ENCODE peak calls at places on chromosome 21, in seven cellular contexts. One of them, this sample, is unnamed.

GRCh38 chr21:16192900-16193299 is 463.1 kb downstream of the USP25 start:
- DNase-seq in GM23248: peak; percentile 80
- DNase-seq in hepatocyte: peak; percentile 24
- DNase-seq in GM23338: no peak
- DNase-seq in HCT116: no peak
- DNase-seq in PC-3: peak; percentile 70
- DNase-seq in PC-9: no peak
- DNase-seq in this sample: no peak

GRCh38 chr21:31236528-31236927 is 107.5 kb downstream of the TIAM1 start:
- DNase-seq in GM23338: no peak
- DNase-seq in hepatocyte: no peak
- DNase-seq in PC-3: peak; percentile 33
- DNase-seq in PC-9: no peak
- DNase-seq in HCT116: no peak
- DNase-seq in GM23248: peak; percentile 6
- DNase-seq in this sample: no peak

GRCh38 chr21:23218667-23219066 is 2220.5 kb downstream of the NCAM2 start:
- DNase-seq in PC-9: no peak
- DNase-seq in PC-3: peak; percentile 60
- DNase-seq in HCT116: no peak
- DNase-seq in hepatocyte: no peak
- DNase-seq in GM23248: no peak
- DNase-seq in GM23338: no peak
- DNase-seq in this sample: no peak

GRCh38 chr21:31974454-31974985 is 101.7 kb downstream of the HUNK start:
- DNase-seq in GM23248: no peak
- DNase-seq in HCT116: no peak
- DNase-seq in hepatocyte: no peak
- DNase-seq in GM23338: peak; percentile 36
- DNase-seq in PC-9: no peak
- DNase-seq in PC-3: no peak
- DNase-seq in this sample: no peak

GRCh38 chr21:17794631-17795030 is 24.5 kb downstream of the C21orf91 start:
- DNase-seq in GM23248: no peak
- DNase-seq in PC-9: no peak
- DNase-seq in HCT116: no peak
- DNase-seq in GM23338: no peak
- DNase-seq in hepatocyte: no peak
- DNase-seq in PC-3: no peak
- DNase-seq in this sample: no peak

GRCh38 chr21:17576080-17576835 is 36.4 kb downstream of the BTG3 start:
- DNase-seq in PC-9: no peak
- DNase-seq in PC-3: no peak
- DNase-seq in GM23248: no peak
- DNase-seq in hepatocyte: no peak
- DNase-seq in GM23338: no peak
- DNase-seq in HCT116: no peak
- DNase-seq in this sample: no peak

GRCh38 chr21:42593007-42593814 is 60.2 kb upstream of the PDE9A start:
- DNase-seq in hepatocyte: peak; percentile 87
- DNase-seq in PC-3: peak; percentile 77
- DNase-seq in GM23248: peak; percentile 80
- DNase-seq in PC-9: no peak
- DNase-seq in GM23338: peak; percentile 94
- DNase-seq in HCT116: peak; percentile 42
- DNase-seq in this sample: peak; percentile 66

GRCh38 chr21:35885942-35886541 is 174.3 kb downstream of the SETD4 start:
- DNase-seq in hepatocyte: no peak
- DNase-seq in PC-3: no peak
- DNase-seq in GM23338: peak; percentile 10
- DNase-seq in PC-9: no peak
- DNase-seq in GM23248: no peak
- DNase-seq in HCT116: no peak
- DNase-seq in this sample: no peak

GRCh38 chr21:39788383-39788782 is 43.4 kb downstream of the IGSF5 start:
- DNase-seq in GM23338: peak; percentile 84
- DNase-seq in GM23248: peak; percentile 48
- DNase-seq in HCT116: peak; percentile 66
- DNase-seq in hepatocyte: peak; percentile 92
- DNase-seq in PC-3: peak; percentile 89
- DNase-seq in PC-9: peak; percentile 54
- DNase-seq in this sample: peak; percentile 51

GRCh38 chr21:23936224-23936623 is 1671.1 kb downstream of the MRPL39 start:
- DNase-seq in GM23338: peak; percentile 44
- DNase-seq in PC-9: no peak
- DNase-seq in GM23248: no peak
- DNase-seq in PC-3: peak; percentile 53
- DNase-seq in HCT116: no peak
- DNase-seq in hepatocyte: peak; percentile 5
- DNase-seq in this sample: peak; percentile 27

GRCh38 chr21:43654806-43655489 is 4.3 kb downstream of the HSF2BP start:
- DNase-seq in HCT116: no peak
- DNase-seq in GM23338: no peak
- DNase-seq in PC-9: peak; percentile 80
- DNase-seq in hepatocyte: no peak
- DNase-seq in GM23248: peak; percentile 58
- DNase-seq in PC-3: peak; percentile 84
- DNase-seq in this sample: no peak

GRCh38 chr21:35344582-35344981 is 295.5 kb upstream of the RUNX1 start:
- DNase-seq in HCT116: no peak
- DNase-seq in hepatocyte: no peak
- DNase-seq in PC-3: no peak
- DNase-seq in GM23248: no peak
- DNase-seq in GM23338: no peak
- DNase-seq in PC-9: no peak
- DNase-seq in this sample: no peak

GRCh38 chr21:42735061-42735460 is 81.6 kb downstream of the PDE9A start:
- DNase-seq in hepatocyte: no peak
- DNase-seq in GM23248: no peak
- DNase-seq in GM23338: no peak
- DNase-seq in PC-9: no peak
- DNase-seq in PC-3: no peak
- DNase-seq in HCT116: no peak
- DNase-seq in this sample: no peak

GRCh38 chr21:43333301-43334062 is 93.4 kb downstream of the SIK1 start:
- DNase-seq in PC-9: peak; percentile 81
- DNase-seq in PC-3: peak; percentile 95
- DNase-seq in GM23338: peak; percentile 63
- DNase-seq in HCT116: no peak
- DNase-seq in hepatocyte: peak; percentile 88
- DNase-seq in GM23248: peak; percentile 99
- DNase-seq in this sample: no peak

GRCh38 chr21:35350965-35351364 is 301.9 kb upstream of the RUNX1 start:
- DNase-seq in GM23248: peak; percentile 54
- DNase-seq in HCT116: no peak
- DNase-seq in PC-9: no peak
- DNase-seq in PC-3: no peak
- DNase-seq in GM23338: no peak
- DNase-seq in hepatocyte: no peak
- DNase-seq in this sample: no peak

GRCh38 chr21:43015906-43016540 is 41.7 kb downstream of the PKNOX1 start:
- DNase-seq in hepatocyte: no peak
- DNase-seq in PC-3: no peak
- DNase-seq in GM23338: no peak
- DNase-seq in PC-9: no peak
- DNase-seq in HCT116: no peak
- DNase-seq in GM23248: no peak
- DNase-seq in this sample: no peak

GRCh38 chr21:34791776-34792503 is 123.1 kb downstream of the CLIC6 start:
- DNase-seq in GM23248: no peak
- DNase-seq in PC-3: no peak
- DNase-seq in PC-9: no peak
- DNase-seq in hepatocyte: no peak
- DNase-seq in HCT116: no peak
- DNase-seq in GM23338: peak; percentile 41
- DNase-seq in this sample: no peak

GRCh38 chr21:28794341-28794970 is 198.2 kb downstream of the LTN1 start:
- DNase-seq in PC-3: peak; percentile 66
- DNase-seq in GM23338: no peak
- DNase-seq in HCT116: no peak
- DNase-seq in PC-9: no peak
- DNase-seq in GM23248: no peak
- DNase-seq in hepatocyte: no peak
- DNase-seq in this sample: no peak

GRCh38 chr21:41227357-41228005 is 59.5 kb downstream of the BACE2 start:
- DNase-seq in PC-3: no peak
- DNase-seq in GM23338: no peak
- DNase-seq in hepatocyte: no peak
- DNase-seq in PC-9: no peak
- DNase-seq in HCT116: no peak
- DNase-seq in GM23248: no peak
- DNase-seq in this sample: no peak
- H3K9me2 ChIP-seq in PC-3: no peaks in the 10 kb centered on the region
- H3K9me2 ChIP-seq in GM23338: peaks cover 9% of the 10 kb centered on the region
- H3K9me2 ChIP-seq in hepatocyte: no peaks in the 10 kb centered on the region
- H3K9me2 ChIP-seq in PC-9: no peaks in the 10 kb centered on the region
- H3K9me2 ChIP-seq in HCT116: no peaks in the 10 kb centered on the region
- H3K9me2 ChIP-seq in GM23248: no peaks in the 10 kb centered on the region
- H3K9me2 ChIP-seq in this sample: no peaks in the 10 kb centered on the region

DNA sequence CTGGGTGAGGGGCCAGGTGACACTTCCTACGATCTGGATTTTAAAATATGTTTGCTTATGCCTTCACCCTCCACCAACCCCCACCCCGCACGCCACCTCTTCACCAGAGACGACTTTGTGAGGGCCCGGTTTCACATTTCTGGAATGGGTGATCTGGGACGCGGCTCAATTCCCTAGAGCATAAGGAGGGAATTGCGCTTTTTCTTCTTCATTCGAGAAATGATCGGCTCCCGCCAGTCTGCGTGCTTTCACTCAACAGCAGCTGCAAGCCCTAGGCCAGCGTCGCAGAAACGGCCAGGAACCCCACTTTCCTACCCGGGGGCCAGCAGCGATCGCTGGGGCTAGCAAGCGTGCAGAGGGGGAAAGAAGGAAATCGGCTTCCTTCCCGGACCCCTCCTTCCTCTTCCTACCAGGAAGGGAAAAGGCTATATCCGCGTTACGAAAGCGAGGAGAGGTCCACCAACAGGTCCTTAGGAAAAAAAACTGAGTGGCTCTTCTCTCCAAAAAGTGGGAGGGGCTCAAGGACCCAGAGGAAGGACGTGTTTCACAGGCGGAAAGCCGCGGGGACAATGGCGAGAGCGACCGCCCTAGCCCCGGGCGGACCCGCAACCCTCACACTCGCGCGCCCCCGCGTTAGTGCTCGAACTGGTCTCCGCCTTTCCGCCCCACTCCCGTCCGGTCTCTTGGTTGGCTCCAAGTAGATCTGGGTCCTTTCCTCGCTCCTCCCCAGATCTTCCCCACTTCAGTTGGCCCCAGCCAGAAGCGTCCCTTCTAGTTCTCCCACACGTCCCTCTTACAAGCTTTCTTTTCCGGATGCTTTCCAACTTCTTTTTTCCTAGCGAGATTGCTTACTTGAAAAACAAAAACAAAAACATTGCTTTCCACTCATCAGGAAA is 1.1 kb upstream of the ADAMTS1 start:
- DNase-seq in PC-3: peak; percentile 69
- DNase-seq in GM23338: peak; percentile 81
- DNase-seq in PC-9: no peak
- DNase-seq in HCT116: no peak
- DNase-seq in GM23248: peak; percentile 86
- DNase-seq in hepatocyte: peak; percentile 90
- DNase-seq in this sample: no peak
- TF ChIP-seq EZH2 in PC-3: no peak
- TF ChIP-seq EZH2 in GM23338: peak; percentile 7
- TF ChIP-seq EZH2 in PC-9: no peak
- TF ChIP-seq EZH2 in HCT116: no peak
- TF ChIP-seq EZH2 in GM23248: no peak
- TF ChIP-seq EZH2 in hepatocyte: no peak
- TF ChIP-seq EZH2 in this sample: no peak

GRCh38 chr21:45929477-45929876 is 52.1 kb upstream of the COL6A1 start:
- DNase-seq in GM23338: no peak
- DNase-seq in PC-3: no peak
- DNase-seq in HCT116: no peak
- DNase-seq in GM23248: no peak
- DNase-seq in PC-9: no peak
- DNase-seq in hepatocyte: no peak
- DNase-seq in this sample: no peak
- H3K9me2 ChIP-seq in GM23338: no peaks in the 10 kb centered on the region
- H3K9me2 ChIP-seq in PC-3: no peaks in the 10 kb centered on the region
- H3K9me2 ChIP-seq in HCT116: no peaks in the 10 kb centered on the region
- H3K9me2 ChIP-seq in GM23248: no peaks in the 10 kb centered on the region
- H3K9me2 ChIP-seq in PC-9: no peaks in the 10 kb centered on the region
- H3K9me2 ChIP-seq in hepatocyte: no peaks in the 10 kb centered on the region
- H3K9me2 ChIP-seq in this sample: no peaks in the 10 kb centered on the region

GRCh38 chr21:45348591-45349327 is 56.2 kb upstream of the COL18A1 start:
- DNase-seq in HCT116: no peak
- DNase-seq in PC-9: no peak
- DNase-seq in hepatocyte: no peak
- DNase-seq in GM23248: no peak
- DNase-seq in PC-3: no peak
- DNase-seq in GM23338: no peak
- DNase-seq in this sample: no peak

GRCh38 chr21:45351061-45351460 is 53.9 kb upstream of the COL18A1 start:
- DNase-seq in hepatocyte: no peak
- DNase-seq in PC-3: no peak
- DNase-seq in HCT116: no peak
- DNase-seq in GM23248: no peak
- DNase-seq in PC-9: no peak
- DNase-seq in GM23338: no peak
- DNase-seq in this sample: no peak

GRCh38 chr21:45347048-45347711 is 57.8 kb upstream of the COL18A1 start:
- DNase-seq in GM23248: no peak
- DNase-seq in GM23338: peak; percentile 76
- DNase-seq in HCT116: no peak
- DNase-seq in hepatocyte: no peak
- DNase-seq in PC-3: peak; percentile 45
- DNase-seq in PC-9: no peak
- DNase-seq in this sample: no peak

GRCh38 chr21:45350206-45350854 is 54.6 kb upstream of the COL18A1 start:
- DNase-seq in GM23248: no peak
- DNase-seq in HCT116: no peak
- DNase-seq in hepatocyte: no peak
- DNase-seq in GM23338: no peak
- DNase-seq in PC-3: no peak
- DNase-seq in PC-9: no peak
- DNase-seq in this sample: no peak

DNA sequence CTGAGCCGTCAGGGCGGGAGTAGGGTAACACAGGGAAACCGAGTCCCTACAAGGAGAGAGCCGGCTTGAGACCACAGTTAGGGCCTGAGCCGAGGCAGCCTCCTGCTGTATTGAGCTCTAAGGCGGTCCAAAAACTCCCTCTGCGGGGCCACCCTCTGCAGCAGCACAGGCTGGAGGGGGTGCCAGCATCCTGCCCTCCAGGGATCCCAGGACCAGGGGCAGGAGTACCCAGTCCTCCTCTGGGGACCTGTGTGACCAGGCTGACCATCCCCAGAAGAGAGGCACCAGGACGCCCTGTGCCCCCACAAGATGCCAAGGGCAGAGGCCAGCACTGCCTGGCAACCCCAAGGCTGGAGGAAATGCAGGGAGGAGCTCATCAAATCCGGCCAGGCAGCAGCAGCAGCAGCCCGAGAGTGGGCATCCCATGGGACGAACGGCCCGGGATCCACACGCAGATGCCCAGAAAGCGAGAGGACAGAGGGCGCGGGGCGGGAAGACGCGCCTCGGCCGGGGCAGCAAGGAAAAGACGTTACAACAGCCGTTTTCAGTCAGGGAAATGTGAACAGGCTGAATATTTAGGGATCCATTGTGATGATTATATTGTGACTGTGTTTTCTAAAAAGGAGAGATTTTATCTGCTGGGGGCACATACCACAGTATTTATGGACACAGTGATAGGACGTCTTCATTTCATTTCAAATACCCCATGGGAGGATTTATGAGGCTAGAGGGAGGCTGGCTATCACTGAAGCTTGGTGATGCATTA is 57.1 kb upstream of the COL18A1 start:
- DNase-seq in hepatocyte: no peak
- DNase-seq in GM23338: no peak
- DNase-seq in GM23248: peak; percentile 34
- DNase-seq in HCT116: no peak
- DNase-seq in PC-9: no peak
- DNase-seq in PC-3: no peak
- DNase-seq in this sample: no peak
- TF ChIP-seq EZH2 in hepatocyte: no peak
- TF ChIP-seq EZH2 in GM23338: no peak
- TF ChIP-seq EZH2 in GM23248: no peak
- TF ChIP-seq EZH2 in HCT116: no peak
- TF ChIP-seq EZH2 in PC-9: no peak
- TF ChIP-seq EZH2 in PC-3: no peak
- TF ChIP-seq EZH2 in this sample: no peak